ENCODE peak calls at places on chromosomes 6 and 20, in six cellular contexts. T, H, G, X, B and W are unnamed samples.

GRCh38 chr6:150196942-150197745 is 54.3 kb downstream of the PPP1R14C start:
- DNase-seq in T (no peak), H (no peak), G (no peak), X (no peak), B (no peak), W (no peak)

GRCh38 chr6:101666256-101666655 is 272.7 kb downstream of the GRIK2 start:
- DNase-seq in T (no peak), H (no peak), G (peak; percentile 80), X (peak; percentile 3), B (no peak), W (no peak)

GRCh38 chr6:1864496-1864895 is 254.8 kb downstream of the FOXC1 start:
- DNase-seq in T (peak; percentile 71), H (no peak), G (no peak), X (no peak), B (no peak), W (no peak)

GRCh38 chr6:36273067-36273466 is 3.2 kb downstream of the PNPLA1 start:
- DNase-seq in T (no peak), H (no peak), G (no peak), X (no peak), B (no peak), W (no peak)

GRCh38 chr6:44458551-44458950 is 71.0 kb downstream of the CDC5L start:
- DNase-seq in T (no peak), H (no peak), G (no peak), X (no peak), B (no peak), W (no peak)

GRCh38 chr20:38184098-38184497 is 19.0 kb upstream of the TGM2 start:
- DNase-seq in T (no peak), H (no peak), G (no peak), X (no peak), B (no peak), W (no peak)

GRCh38 chr6:97394160-97394748 is 111.2 kb upstream of the MMS22L start:
- DNase-seq in T (peak; percentile 64), H (peak; percentile 60), G (peak; percentile 57), X (peak; percentile 66), B (peak; percentile 53), W (peak; percentile 54)

GRCh38 chr20:23946206-23946605 is 42.4 kb downstream of the GGTLC1 start:
- DNase-seq in T (no peak), H (no peak), G (no peak), X (no peak), B (no peak), W (no peak)

GRCh38 chr6:36491378-36491965 is 48.7 kb downstream of the KCTD20 start:
- DNase-seq in T (peak; percentile 12), H (no peak), G (peak; percentile 31), X (no peak), B (no peak), W (no peak)

GRCh38 chr6:41013473-41014153 is 25.4 kb downstream of the UNC5CL start:
- DNase-seq in T (no peak), H (no peak), G (no peak), X (no peak), B (peak; percentile 89), W (no peak)

GRCh38 chr20:63826753-63827152 is 4.3 kb downstream of the ZBTB46 start:
- DNase-seq in T (no peak), H (no peak), G (peak; percentile 37), X (no peak), B (no peak), W (no peak)

GRCh38 chr6:161444464-161444863 is 170.6 kb upstream of the AGPAT4 start:
- DNase-seq in T (no peak), H (peak; percentile 33), G (peak; percentile 24), X (peak; percentile 66), B (peak; percentile 86), W (no peak)

GRCh38 chr6:13181398-13181797 is 146.9 kb downstream of the TBC1D7 start:
- DNase-seq in T (no peak), H (no peak), G (no peak), X (no peak), B (no peak), W (no peak)

GRCh38 chr20:49886571-49887203 is 28.6 kb downstream of the SPATA2 start:
- DNase-seq in T (no peak), H (no peak), G (no peak), X (no peak), B (peak; percentile 30), W (no peak)

GRCh38 chr20:45406260-45407066 is 1.6 kb upstream of the DBNDD2 start:
- DNase-seq in T (peak; percentile 72), H (peak; percentile 53), G (no peak), X (no peak), B (peak; percentile 75), W (peak; percentile 46)

GRCh38 chr20:30630761-30631160 is 626.7 kb upstream of the DEFB115 start:
- DNase-seq in T (no peak), H (no peak), G (no peak), X (no peak), B (no peak), W (no peak)

GRCh38 chr20:9306521-9306920 is 207.9 kb upstream of the LAMP5 start:
- DNase-seq in T (no peak), H (no peak), G (peak; percentile 93), X (peak; percentile 97), B (no peak), W (no peak)

GRCh38 chr20:16260911-16261310 is 312.3 kb downstream of the KIF16B start:
- DNase-seq in T (no peak), H (no peak), G (no peak), X (no peak), B (no peak), W (no peak)

GRCh38 chr20:51680067-51680749 is 88.0 kb downstream of the ATP9A start:
- DNase-seq in T (no peak), H (no peak), G (no peak), X (no peak), B (no peak), W (no peak)

GRCh38 chr6:118632359-118632758 is 19.0 kb downstream of the CEP85L start:
- DNase-seq in T (no peak), H (peak; percentile 61), G (no peak), X (no peak), B (no peak), W (no peak)

GRCh38 chr6:72182337-72183246 is 296.2 kb downstream of the RIMS1 start:
- DNase-seq in T (peak; percentile 65), H (peak; percentile 8), G (peak; percentile 24), X (peak; percentile 18), B (peak; percentile 92), W (peak; percentile 31)

GRCh38 chr6:27893836-27894807 is 18.1 kb downstream of the OR2B2 start:
- DNase-seq in T (peak; percentile 95), H (peak; percentile 91), G (peak; percentile 94), X (peak; percentile 96), B (peak; percentile 81), W (peak; percentile 67)

GRCh38 chr6:147642458-147642857 is 134.0 kb downstream of the SAMD5 start:
- DNase-seq in T (no peak), H (no peak), G (peak; percentile 85), X (peak; percentile 45), B (no peak), W (no peak)

GRCh38 chr20:51092238-51092822 is 69.4 kb upstream of the KCNG1 start:
- DNase-seq in T (no peak), H (no peak), G (no peak), X (no peak), B (no peak), W (no peak)

DNA sequence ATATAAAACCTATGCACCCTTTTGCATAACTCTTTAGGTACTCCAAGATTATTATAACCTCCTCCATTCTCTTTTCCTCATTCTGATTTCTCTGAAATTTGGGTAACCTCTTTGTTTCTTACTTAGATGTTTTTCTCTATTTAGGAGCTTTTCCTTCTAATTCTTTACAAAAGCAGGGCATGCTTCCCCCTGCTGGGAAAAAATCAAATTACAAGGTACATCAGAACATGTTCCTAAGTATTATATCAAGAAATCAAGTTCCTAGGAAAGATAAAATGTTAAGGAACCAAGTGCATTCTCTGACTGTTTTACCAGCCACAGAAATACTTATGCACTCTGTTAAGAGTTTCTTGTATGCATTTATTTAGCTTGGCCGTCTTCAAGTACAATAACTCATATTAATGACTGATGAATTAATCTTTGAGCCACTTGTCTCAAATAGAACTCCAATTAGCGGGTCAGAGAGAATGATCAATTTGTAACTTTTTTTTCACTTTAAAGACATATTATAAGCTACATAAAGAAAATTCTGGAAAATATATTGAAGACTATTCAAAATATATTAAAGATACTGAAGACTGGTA is 2.1 kb downstream of the KHDRBS2 start:
- DNase-seq in T (peak; percentile 51), H (no peak), G (peak; percentile 0), X (peak; percentile 1), B (no peak), W (no peak)
- TF ChIP-seq CTCF in T (peak; percentile 34), H (peak; percentile 45), G (peak; percentile 39), X (peak; percentile 35), B (peak; percentile 31), W (peak; percentile 62)

GRCh38 chr6:26250806-26251075 is 114.3 kb upstream of the BTN3A2 start:
- DNase-seq in T (peak; percentile 66), H (peak; percentile 56), G (peak; percentile 55), X (no peak), B (no peak), W (no peak)

GRCh38 chr6:26249709-26249958 is 115.4 kb upstream of the BTN3A2 start:
- DNase-seq in T (no peak), H (no peak), G (no peak), X (no peak), B (no peak), W (no peak)

GRCh38 chr6:26246553-26246952 is 118.4 kb upstream of the BTN3A2 start:
- DNase-seq in T (no peak), H (no peak), G (no peak), X (no peak), B (no peak), W (no peak)

GRCh38 chr6:26251354-26252081 is 113.5 kb upstream of the BTN3A2 start:
- DNase-seq in T (peak; percentile 83), H (peak; percentile 83), G (peak; percentile 95), X (peak; percentile 97), B (no peak), W (peak; percentile 76)

DNA sequence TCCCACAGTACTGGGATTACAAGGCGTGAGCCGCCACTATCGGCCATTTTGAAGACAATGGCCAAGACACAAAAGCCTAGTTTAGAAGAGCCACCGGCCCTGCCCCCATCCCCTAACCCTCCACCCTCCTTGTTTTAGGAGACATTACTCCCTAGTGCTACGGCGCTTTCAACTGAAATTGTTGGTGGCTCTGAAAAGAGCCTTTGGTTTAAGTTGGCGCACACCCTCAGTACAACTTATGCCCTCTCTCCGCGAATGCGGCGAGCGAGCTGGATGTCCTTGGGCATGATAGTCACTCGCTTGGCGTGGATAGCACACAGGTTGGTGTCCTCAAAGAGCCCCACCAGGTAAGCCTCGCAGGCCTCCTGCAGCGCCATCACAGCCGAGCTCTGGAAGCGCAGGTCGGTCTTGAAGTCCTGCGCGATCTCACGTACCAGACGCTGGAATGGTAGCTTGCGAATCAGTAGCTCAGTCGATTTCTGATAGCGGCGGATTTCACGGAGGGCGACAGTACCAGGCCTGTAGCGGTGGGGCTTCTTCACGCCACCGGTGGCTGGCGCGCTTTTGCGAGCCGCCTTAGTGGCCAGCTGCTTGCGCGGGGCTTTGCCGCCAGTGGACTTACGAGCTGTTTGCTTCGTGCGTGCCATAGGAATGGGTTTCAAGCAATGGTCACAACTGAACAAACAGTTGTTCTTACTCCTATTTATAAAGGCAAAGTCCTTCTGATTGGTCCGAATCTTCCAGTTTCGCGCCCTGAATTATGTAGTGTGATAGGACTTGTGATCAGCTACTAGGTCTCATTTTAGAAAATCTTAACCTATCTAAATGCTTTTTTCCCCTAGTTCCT is 114.8 kb upstream of the BTN3A2 start:
- DNase-seq in T (peak; percentile 73), H (peak; percentile 84), G (peak; percentile 73), X (peak; percentile 85), B (peak; percentile 20), W (no peak)
- TF ChIP-seq CTCF in T (peak; percentile 41), H (peak; percentile 43), G (peak; percentile 38), X (peak; percentile 40), B (no peak), W (peak; percentile 59)

GRCh38 chr6:113732384-113732966 is 124.7 kb upstream of the MARCKS start:
- DNase-seq in T (peak; percentile 50), H (no peak), G (peak; percentile 14), X (peak; percentile 59), B (peak; percentile 58), W (no peak)
- TF ChIP-seq CTCF in T (peak; percentile 31), H (no peak), G (no peak), X (peak; percentile 11), B (peak; percentile 39), W (no peak)

GRCh38 chr6:130065616-130066015 is 47.2 kb downstream of the L3MBTL3 start:
- DNase-seq in T (no peak), H (no peak), G (peak; percentile 63), X (no peak), B (no peak), W (no peak)
- TF ChIP-seq CTCF in T (no peak), H (no peak), G (no peak), X (no peak), B (no peak), W (no peak)